ENCODE peak calls at places on chromosomes 16 and 17, in five cellular contexts. H, I, Z, B and X are unnamed samples.

GRCh38 chr17:60106377-60107059 is 27.8 kb upstream of the HEATR6 start:
- DNase-seq in H (no peak), I (no peak), Z (no peak), B (no peak), X (peak; percentile 83)

GRCh38 chr17:42107597-42108576 is 4.6 kb downstream of the DHX58 start:
- DNase-seq in H (peak; percentile 88), I (peak; percentile 63), Z (peak; percentile 74), B (no peak), X (peak; percentile 69)

GRCh38 chr17:5793899-5794298 is 209.6 kb upstream of the NLRP1 start:
- DNase-seq in H (no peak), I (no peak), Z (no peak), B (no peak), X (no peak)

GRCh38 chr17:57747221-57748017 is 2.3 kb upstream of the CCDC182 start:
- DNase-seq in H (peak; percentile 84), I (peak; percentile 55), Z (peak; percentile 76), B (peak; percentile 43), X (peak; percentile 69)

GRCh38 chr17:76834889-76835288 is 33.3 kb upstream of the MGAT5B start:
- DNase-seq in H (no peak), I (no peak), Z (no peak), B (no peak), X (no peak)

GRCh38 chr16:54361813-54362212 is 75.2 kb upstream of the IRX3 start:
- DNase-seq in H (peak; percentile 18), I (no peak), Z (no peak), B (no peak), X (no peak)

GRCh38 chr16:83420206-83420760 is 387.5 kb upstream of the HSBP1 start:
- DNase-seq in H (no peak), I (no peak), Z (no peak), B (no peak), X (no peak)

GRCh38 chr17:2151634-2152033 is 96.7 kb downstream of the HIC1 start:
- DNase-seq in H (no peak), I (no peak), Z (no peak), B (no peak), X (no peak)

GRCh38 chr16:59905628-59906027 is 1171.5 kb upstream of the GOT2 start:
- DNase-seq in H (peak; percentile 28), I (no peak), Z (no peak), B (no peak), X (no peak)

GRCh38 chr16:86709902-86710601 is 131.7 kb downstream of the FOXL1 start:
- DNase-seq in H (no peak), I (no peak), Z (no peak), B (no peak), X (no peak)

GRCh38 chr16:86710602-86710950 is 132.2 kb downstream of the FOXL1 start:
- DNase-seq in H (no peak), I (no peak), Z (no peak), B (no peak), X (no peak)

GRCh38 chr16:86714166-86714565 is 135.8 kb downstream of the FOXL1 start:
- DNase-seq in H (no peak), I (no peak), Z (no peak), B (no peak), X (peak; percentile 35)

GRCh38 chr16:86712158-86713009 is 134.0 kb downstream of the FOXL1 start:
- DNase-seq in H (no peak), I (no peak), Z (no peak), B (no peak), X (no peak)

GRCh38 chr16:86713021-86713631 is 134.8 kb downstream of the FOXL1 start:
- DNase-seq in H (no peak), I (no peak), Z (no peak), B (no peak), X (no peak)
- TF ChIP-seq POLR2A in H (no peak), I (no peak), Z (no peak), B (no peak), X (no peak)

GRCh38 chr17:50865060-50865867 is 890 bp downstream of the TOB1 start:
- DNase-seq in H (no peak), I (peak; percentile 82), Z (peak; percentile 34), B (peak; percentile 72), X (no peak)
- TF ChIP-seq POLR2A in H (no peak), I (peak; percentile 58), Z (peak; percentile 28), B (peak; percentile 16), X (no peak)

GRCh38 chr17:30117548-30118155 is 1.0 kb downstream of the NSRP1 start:
- DNase-seq in H (no peak), I (no peak), Z (no peak), B (no peak), X (no peak)
- TF ChIP-seq POLR2A in H (no peak), I (no peak), Z (no peak), B (no peak), X (no peak)

DNA sequence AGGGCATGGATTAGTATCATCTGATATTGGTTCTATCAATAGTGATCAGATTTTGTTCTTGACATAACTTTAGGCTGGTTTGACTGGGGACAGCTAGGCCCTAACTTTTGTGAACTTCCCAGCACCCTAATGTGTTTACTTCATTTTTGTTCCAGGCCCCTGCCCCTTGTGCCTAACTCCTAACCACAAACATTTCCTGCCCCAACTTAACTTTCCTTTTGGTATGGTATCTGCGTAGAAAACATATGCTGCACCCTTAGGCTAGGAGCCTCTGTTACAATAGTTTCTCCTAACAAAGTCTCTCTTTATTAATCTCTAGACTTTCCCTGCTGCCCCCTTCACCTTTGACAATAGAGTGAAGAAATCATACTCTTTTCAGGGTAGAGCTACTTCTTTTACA is 2.5 kb downstream of the ADPRM start:
- DNase-seq in H (no peak), I (no peak), Z (no peak), B (no peak), X (no peak)
- TF ChIP-seq POLR2A in H (no peak), I (no peak), Z (no peak), B (no peak), X (no peak)

DNA sequence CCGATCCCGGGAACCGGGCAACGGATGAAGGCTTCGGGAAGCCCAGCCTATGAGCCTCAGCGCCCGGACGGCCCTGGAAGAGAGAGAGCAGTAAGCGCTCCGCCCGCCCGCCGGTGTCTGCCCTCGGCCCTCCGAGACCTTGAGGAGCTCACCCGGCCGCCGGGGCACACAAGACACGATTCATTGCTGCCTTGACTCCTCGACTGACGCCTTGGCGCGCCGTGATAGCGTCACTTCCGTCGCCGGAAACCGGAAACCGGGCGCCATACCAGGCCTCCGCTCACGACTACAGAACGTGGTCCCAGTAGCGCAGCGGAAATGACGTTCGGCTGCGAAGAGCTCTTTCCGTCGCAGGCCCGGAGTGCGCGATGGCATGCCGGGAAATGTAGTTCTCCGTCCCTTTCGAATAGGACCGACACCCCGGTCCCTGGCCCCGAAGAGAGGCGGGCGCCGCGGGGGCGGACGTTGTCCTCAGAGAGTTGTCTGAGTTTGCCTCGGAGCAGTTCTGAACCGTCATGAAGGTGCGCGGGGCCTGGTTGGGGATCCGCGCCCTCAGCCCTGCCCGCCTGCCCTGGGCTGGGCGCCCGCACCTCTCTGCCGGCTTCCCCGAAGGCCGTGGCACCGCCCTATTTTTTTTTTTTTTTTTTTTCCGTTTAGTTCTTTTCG is at the start of gene UQCC4:
- DNase-seq in H (peak; percentile 98), I (peak; percentile 99), Z (peak; percentile 98), B (peak; percentile 99), X (peak; percentile 97)
- TF ChIP-seq POLR2A in H (peak; percentile 43), I (peak; percentile 80), Z (no peak), B (peak; percentile 77), X (peak; percentile 51)

DNA sequence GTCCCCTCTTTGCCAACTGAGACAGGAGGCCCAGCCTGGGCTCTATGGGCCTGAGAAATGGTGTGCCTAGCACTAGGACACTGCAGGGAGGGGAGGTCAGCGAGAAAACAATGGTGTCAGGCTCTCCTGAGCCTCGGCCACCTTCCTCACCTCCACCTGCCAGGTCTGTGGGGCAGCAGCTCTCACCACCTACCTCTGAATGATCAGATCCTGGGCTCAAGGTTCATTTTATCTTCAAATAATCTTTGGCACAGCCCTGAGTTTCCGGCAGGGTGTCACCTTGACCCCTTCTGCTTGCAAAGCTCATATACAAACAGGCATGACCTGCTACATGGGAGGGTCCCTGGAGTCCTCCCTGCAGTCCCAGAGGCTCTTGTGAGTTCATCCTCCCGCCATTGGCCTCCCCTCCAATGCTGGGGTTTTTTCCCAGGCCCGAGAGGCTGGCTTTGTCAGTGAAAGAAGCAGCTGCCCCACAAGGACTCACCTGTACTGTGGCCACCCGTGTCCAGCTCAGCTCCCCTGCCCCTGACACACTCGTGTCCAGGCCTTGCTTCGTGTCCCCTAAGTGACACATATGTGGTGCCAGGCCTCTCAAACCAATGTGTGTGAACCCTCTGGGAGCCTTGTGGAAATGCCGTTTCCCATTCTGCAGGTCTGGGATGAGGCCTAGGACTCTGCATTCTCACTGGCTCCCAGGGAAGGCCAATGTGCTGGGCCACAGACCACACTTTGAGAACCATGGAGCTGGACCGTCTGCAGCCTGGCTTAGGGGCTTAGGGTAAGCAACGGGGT is 176.8 kb upstream of the CIBAR2 start:
- DNase-seq in H (no peak), I (no peak), Z (no peak), B (no peak), X (no peak)
- TF ChIP-seq POLR2A in H (no peak), I (no peak), Z (no peak), B (no peak), X (no peak)

GRCh38 chr17:27218041-27218440 is 75.9 kb upstream of the WSB1 start:
- DNase-seq in H (no peak), I (no peak), Z (no peak), B (no peak), X (no peak)

GRCh38 chr17:27222515-27222914 is 71.4 kb upstream of the WSB1 start:
- DNase-seq in H (no peak), I (no peak), Z (no peak), B (no peak), X (no peak)

GRCh38 chr17:27217631-27218030 is 76.3 kb upstream of the WSB1 start:
- DNase-seq in H (no peak), I (no peak), Z (no peak), B (no peak), X (no peak)

GRCh38 chr17:27218719-27219488 is 75.0 kb upstream of the WSB1 start:
- DNase-seq in H (no peak), I (no peak), Z (no peak), B (no peak), X (no peak)

DNA sequence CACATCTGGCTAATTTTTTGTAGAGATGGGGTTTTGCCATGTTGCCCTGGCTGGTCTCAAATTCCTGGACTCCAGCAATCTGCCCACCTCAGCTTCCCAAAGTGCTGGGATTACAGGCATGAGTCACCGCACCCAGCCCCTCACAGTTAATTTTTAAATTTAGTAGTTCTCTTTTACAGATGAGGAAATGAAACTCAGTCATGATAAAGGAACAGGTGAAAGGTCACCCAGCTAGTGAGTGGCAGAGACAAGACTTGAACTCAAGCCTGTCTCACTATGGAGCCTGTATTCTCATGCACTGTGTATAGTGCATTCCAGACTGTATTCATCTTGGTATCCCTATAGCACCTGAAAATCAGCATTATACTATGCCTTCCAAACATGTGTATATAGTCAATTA is 77.1 kb upstream of the WSB1 start:
- DNase-seq in H (no peak), I (no peak), Z (no peak), B (no peak), X (no peak)
- TF ChIP-seq POLR2A in H (no peak), I (no peak), Z (no peak), B (no peak), X (no peak)

DNA sequence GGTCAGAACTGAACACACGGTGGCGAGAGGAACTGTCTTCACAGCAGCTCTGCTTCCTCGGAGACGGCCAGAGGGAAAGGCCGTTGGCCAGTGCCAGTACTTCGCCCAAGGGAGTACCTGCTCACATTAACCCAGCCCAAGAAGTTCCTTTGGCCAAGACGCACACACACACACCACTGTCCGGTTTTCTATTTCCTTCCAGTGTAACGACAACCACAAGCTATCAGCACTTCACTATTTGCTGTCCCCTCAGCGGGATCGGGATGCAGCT is 735 bp upstream of the GGNBP2 start:
- DNase-seq in H (peak; percentile 46), I (peak; percentile 42), Z (no peak), B (peak; percentile 39), X (peak; percentile 19)
- TF ChIP-seq POLR2A in H (no peak), I (no peak), Z (no peak), B (no peak), X (no peak)

GRCh38 chr16:20889625-20890275 is 10.4 kb downstream of the DCUN1D3 start:
- DNase-seq in H (no peak), I (no peak), Z (no peak), B (no peak), X (no peak)
- TF ChIP-seq POLR2A in H (no peak), I (no peak), Z (no peak), B (no peak), X (no peak)